ENCODE peak calls at places on chromosomes 7 and 10, in eight cellular contexts. One of them, this sample, is unnamed.

GRCh38 chr7:30467275-30467674 is 11.3 kb downstream of the NOD1 start:
- DNase-seq in fibroblast of villous mesenchyme: no peak
- DNase-seq in mucosa of descending colon: no peak
- DNase-seq in astrocyte of the spinal cord: no peak
- DNase-seq in colonic mucosa: no peak
- DNase-seq in prostate gland: no peak
- DNase-seq in left ventricle myocardium inferior: no peak
- DNase-seq in breast epithelium: no peak
- DNase-seq in this sample: no peak

GRCh38 chr7:101537205-101537604 is 91.9 kb downstream of the MYL10 start:
- DNase-seq in fibroblast of villous mesenchyme: peak
- DNase-seq in mucosa of descending colon: no peak
- DNase-seq in astrocyte of the spinal cord: no peak
- DNase-seq in colonic mucosa: no peak
- DNase-seq in prostate gland: no peak
- DNase-seq in left ventricle myocardium inferior: no peak
- DNase-seq in breast epithelium: no peak
- DNase-seq in this sample: peak

GRCh38 chr10:116926426-116926825 is 77.1 kb downstream of the ENO4 start:
- DNase-seq in fibroblast of villous mesenchyme: no peak
- DNase-seq in mucosa of descending colon: no peak
- DNase-seq in astrocyte of the spinal cord: no peak
- DNase-seq in colonic mucosa: no peak
- DNase-seq in prostate gland: no peak
- DNase-seq in left ventricle myocardium inferior: no peak
- DNase-seq in breast epithelium: no peak
- DNase-seq in this sample: no peak

GRCh38 chr7:103718482-103719415 is 270.7 kb downstream of the RELN start:
- DNase-seq in fibroblast of villous mesenchyme: peak
- DNase-seq in mucosa of descending colon: no peak
- DNase-seq in astrocyte of the spinal cord: no peak
- DNase-seq in colonic mucosa: no peak
- DNase-seq in prostate gland: no peak
- DNase-seq in left ventricle myocardium inferior: no peak
- DNase-seq in breast epithelium: no peak
- DNase-seq in this sample: peak

GRCh38 chr7:30663414-30663813 is 18.8 kb downstream of the CRHR2 start:
- DNase-seq in fibroblast of villous mesenchyme: no peak
- DNase-seq in mucosa of descending colon: no peak
- DNase-seq in astrocyte of the spinal cord: no peak
- DNase-seq in colonic mucosa: no peak
- DNase-seq in prostate gland: no peak
- DNase-seq in left ventricle myocardium inferior: no peak
- DNase-seq in breast epithelium: no peak
- DNase-seq in this sample: no peak

GRCh38 chr10:132611026-132611910 is 73.7 kb downstream of the INPP5A start:
- DNase-seq in fibroblast of villous mesenchyme: no peak
- DNase-seq in mucosa of descending colon: no peak
- DNase-seq in astrocyte of the spinal cord: no peak
- DNase-seq in colonic mucosa: no peak
- DNase-seq in prostate gland: no peak
- DNase-seq in left ventricle myocardium inferior: no peak
- DNase-seq in breast epithelium: peak
- DNase-seq in this sample: no peak

GRCh38 chr10:42783181-42783549 is 570 bp downstream of the BMS1 start:
- DNase-seq in fibroblast of villous mesenchyme: peak
- DNase-seq in mucosa of descending colon: peak
- DNase-seq in astrocyte of the spinal cord: peak
- DNase-seq in colonic mucosa: peak
- DNase-seq in prostate gland: peak
- DNase-seq in left ventricle myocardium inferior: no peak
- DNase-seq in breast epithelium: no peak
- DNase-seq in this sample: peak

GRCh38 chr7:131107343-131108211 is 220.1 kb upstream of the MKLN1 start:
- DNase-seq in fibroblast of villous mesenchyme: peak
- DNase-seq in mucosa of descending colon: peak
- DNase-seq in astrocyte of the spinal cord: peak
- DNase-seq in colonic mucosa: peak
- DNase-seq in prostate gland: peak
- DNase-seq in left ventricle myocardium inferior: peak
- DNase-seq in breast epithelium: peak
- DNase-seq in this sample: peak

GRCh38 chr7:139246494-139246893 is 15.5 kb downstream of the UBN2 start:
- DNase-seq in fibroblast of villous mesenchyme: no peak
- DNase-seq in mucosa of descending colon: no peak
- DNase-seq in astrocyte of the spinal cord: no peak
- DNase-seq in colonic mucosa: no peak
- DNase-seq in prostate gland: no peak
- DNase-seq in left ventricle myocardium inferior: no peak
- DNase-seq in breast epithelium: no peak
- DNase-seq in this sample: no peak

GRCh38 chr10:12042797-12043651 is at the start of gene UPF2:
- DNase-seq in fibroblast of villous mesenchyme: peak
- DNase-seq in mucosa of descending colon: peak
- DNase-seq in astrocyte of the spinal cord: peak
- DNase-seq in colonic mucosa: peak
- DNase-seq in prostate gland: peak
- DNase-seq in left ventricle myocardium inferior: peak
- DNase-seq in breast epithelium: peak
- DNase-seq in this sample: peak

GRCh38 chr10:44878704-44879530 is 32.2 kb upstream of the TMEM72 start:
- DNase-seq in fibroblast of villous mesenchyme: peak
- DNase-seq in mucosa of descending colon: peak
- DNase-seq in astrocyte of the spinal cord: peak
- DNase-seq in colonic mucosa: peak
- DNase-seq in prostate gland: peak
- DNase-seq in left ventricle myocardium inferior: peak
- DNase-seq in breast epithelium: peak
- DNase-seq in this sample: peak

GRCh38 chr10:87092861-87093460 is 1.7 kb downstream of the GLUD1 start:
- DNase-seq in fibroblast of villous mesenchyme: peak
- DNase-seq in mucosa of descending colon: peak
- DNase-seq in astrocyte of the spinal cord: peak
- DNase-seq in colonic mucosa: peak
- DNase-seq in prostate gland: peak
- DNase-seq in left ventricle myocardium inferior: no peak
- DNase-seq in breast epithelium: no peak
- DNase-seq in this sample: peak

GRCh38 chr7:148095066-148095465 is 495.5 kb upstream of the C7orf33 start:
- DNase-seq in fibroblast of villous mesenchyme: no peak
- DNase-seq in mucosa of descending colon: no peak
- DNase-seq in astrocyte of the spinal cord: no peak
- DNase-seq in colonic mucosa: no peak
- DNase-seq in prostate gland: no peak
- DNase-seq in left ventricle myocardium inferior: no peak
- DNase-seq in breast epithelium: no peak
- DNase-seq in this sample: no peak

GRCh38 chr7:7966141-7966734 is 2.4 kb upstream of the GLCCI1 start:
- DNase-seq in fibroblast of villous mesenchyme: no peak
- DNase-seq in mucosa of descending colon: no peak
- DNase-seq in astrocyte of the spinal cord: no peak
- DNase-seq in colonic mucosa: no peak
- DNase-seq in prostate gland: no peak
- DNase-seq in left ventricle myocardium inferior: no peak
- DNase-seq in breast epithelium: no peak
- DNase-seq in this sample: no peak

GRCh38 chr7:73423519-73424485 is 9.8 kb upstream of the FZD9 start:
- DNase-seq in fibroblast of villous mesenchyme: no peak
- DNase-seq in mucosa of descending colon: no peak
- DNase-seq in astrocyte of the spinal cord: peak
- DNase-seq in colonic mucosa: no peak
- DNase-seq in prostate gland: no peak
- DNase-seq in left ventricle myocardium inferior: no peak
- DNase-seq in breast epithelium: no peak
- DNase-seq in this sample: peak

GRCh38 chr10:100265821-100266485 is 1.5 kb downstream of the CWF19L1 start:
- DNase-seq in fibroblast of villous mesenchyme: no peak
- DNase-seq in mucosa of descending colon: no peak
- DNase-seq in astrocyte of the spinal cord: no peak
- DNase-seq in colonic mucosa: no peak
- DNase-seq in prostate gland: no peak
- DNase-seq in left ventricle myocardium inferior: no peak
- DNase-seq in breast epithelium: no peak
- DNase-seq in this sample: no peak
- H3K4me3 ChIP-seq in fibroblast of villous mesenchyme: peak
- H3K4me3 ChIP-seq in mucosa of descending colon: no peak
- H3K4me3 ChIP-seq in astrocyte of the spinal cord: no peak
- H3K4me3 ChIP-seq in colonic mucosa: no peak
- H3K4me3 ChIP-seq in prostate gland: no peak
- H3K4me3 ChIP-seq in left ventricle myocardium inferior: peak
- H3K4me3 ChIP-seq in breast epithelium: peak
- H3K4me3 ChIP-seq in this sample: peak

DNA sequence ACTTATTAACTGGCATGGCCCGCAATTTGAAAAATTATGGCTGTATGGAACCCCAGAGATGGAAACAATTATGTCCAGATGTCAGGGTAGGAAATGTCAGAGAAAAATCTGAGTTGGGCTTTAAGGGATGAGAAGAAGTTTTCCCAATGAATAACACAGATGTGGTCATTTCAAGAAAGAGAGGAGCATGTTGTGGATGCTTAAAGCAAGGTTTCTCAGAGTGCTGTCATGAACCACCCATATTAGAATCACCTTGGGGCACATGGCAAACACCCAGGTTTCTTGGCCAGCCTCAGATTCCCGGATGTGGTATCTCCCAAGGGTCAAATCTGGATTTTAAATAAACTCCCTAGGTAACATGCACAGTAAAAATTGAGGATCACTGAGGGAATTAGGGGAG is 43.6 kb downstream of the LAMB4 start:
- DNase-seq in fibroblast of villous mesenchyme: no peak
- DNase-seq in mucosa of descending colon: no peak
- DNase-seq in astrocyte of the spinal cord: no peak
- DNase-seq in colonic mucosa: no peak
- DNase-seq in prostate gland: no peak
- DNase-seq in left ventricle myocardium inferior: no peak
- DNase-seq in breast epithelium: no peak
- DNase-seq in this sample: no peak
- TF ChIP-seq CTCF in fibroblast of villous mesenchyme: no peak
- TF ChIP-seq CTCF in mucosa of descending colon: no peak
- TF ChIP-seq CTCF in astrocyte of the spinal cord: no peak
- TF ChIP-seq CTCF in colonic mucosa: no peak
- TF ChIP-seq CTCF in prostate gland: no peak
- TF ChIP-seq CTCF in left ventricle myocardium inferior: no peak
- TF ChIP-seq CTCF in breast epithelium: no peak
- TF ChIP-seq CTCF in this sample: no peak

GRCh38 chr10:103834436-103835095 is 20.8 kb downstream of the SH3PXD2A start:
- DNase-seq in fibroblast of villous mesenchyme: no peak
- DNase-seq in mucosa of descending colon: no peak
- DNase-seq in astrocyte of the spinal cord: no peak
- DNase-seq in colonic mucosa: no peak
- DNase-seq in prostate gland: no peak
- DNase-seq in left ventricle myocardium inferior: no peak
- DNase-seq in breast epithelium: no peak
- DNase-seq in this sample: no peak
- H3K4me3 ChIP-seq in fibroblast of villous mesenchyme: no peak
- H3K4me3 ChIP-seq in mucosa of descending colon: no peak
- H3K4me3 ChIP-seq in astrocyte of the spinal cord: no peak
- H3K4me3 ChIP-seq in colonic mucosa: no peak
- H3K4me3 ChIP-seq in prostate gland: no peak
- H3K4me3 ChIP-seq in left ventricle myocardium inferior: no peak
- H3K4me3 ChIP-seq in breast epithelium: no peak
- H3K4me3 ChIP-seq in this sample: no peak

DNA sequence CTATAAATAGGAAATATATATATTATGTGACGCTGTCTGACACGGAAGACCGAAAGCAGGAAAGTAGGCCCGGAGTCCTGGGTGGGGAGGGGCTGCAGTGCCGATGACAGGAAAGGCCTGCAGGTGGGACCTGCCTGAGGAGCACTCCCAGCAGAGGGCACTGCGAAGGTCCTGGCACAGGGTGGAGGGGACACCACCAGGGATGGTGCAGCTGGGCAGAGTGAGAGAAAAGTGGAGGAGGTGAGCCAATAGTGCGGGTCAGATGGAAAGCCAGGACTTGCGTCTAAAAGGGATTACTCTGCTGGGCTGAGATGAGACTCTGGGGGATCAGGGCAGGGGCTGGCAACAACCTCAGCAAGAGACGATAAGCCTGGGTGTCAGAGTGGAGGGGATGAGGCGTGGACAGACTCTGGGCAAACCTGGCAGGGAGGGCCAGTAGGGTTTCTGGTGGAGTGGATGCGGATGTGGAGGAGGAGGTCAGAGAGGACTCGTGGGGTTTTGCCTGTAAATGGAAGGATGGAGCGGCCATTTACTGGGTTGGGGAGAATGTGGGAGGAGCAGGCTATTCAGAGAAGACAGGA is 118.2 kb upstream of the ZNF746 start:
- DNase-seq in fibroblast of villous mesenchyme: no peak
- DNase-seq in mucosa of descending colon: no peak
- DNase-seq in astrocyte of the spinal cord: no peak
- DNase-seq in colonic mucosa: no peak
- DNase-seq in prostate gland: no peak
- DNase-seq in left ventricle myocardium inferior: peak
- DNase-seq in breast epithelium: no peak
- DNase-seq in this sample: no peak
- TF ChIP-seq CTCF in fibroblast of villous mesenchyme: no peak
- TF ChIP-seq CTCF in mucosa of descending colon: no peak
- TF ChIP-seq CTCF in astrocyte of the spinal cord: peak
- TF ChIP-seq CTCF in colonic mucosa: no peak
- TF ChIP-seq CTCF in prostate gland: peak
- TF ChIP-seq CTCF in left ventricle myocardium inferior: peak
- TF ChIP-seq CTCF in breast epithelium: no peak
- TF ChIP-seq CTCF in this sample: no peak

GRCh38 chr7:6436385-6436685 is 11.4 kb downstream of the DAGLB start:
- DNase-seq in fibroblast of villous mesenchyme: no peak
- DNase-seq in mucosa of descending colon: no peak
- DNase-seq in astrocyte of the spinal cord: no peak
- DNase-seq in colonic mucosa: no peak
- DNase-seq in prostate gland: no peak
- DNase-seq in left ventricle myocardium inferior: no peak
- DNase-seq in breast epithelium: no peak
- DNase-seq in this sample: no peak

GRCh38 chr7:6433814-6434630 is 13.7 kb downstream of the DAGLB start:
- DNase-seq in fibroblast of villous mesenchyme: no peak
- DNase-seq in mucosa of descending colon: no peak
- DNase-seq in astrocyte of the spinal cord: no peak
- DNase-seq in colonic mucosa: no peak
- DNase-seq in prostate gland: no peak
- DNase-seq in left ventricle myocardium inferior: no peak
- DNase-seq in breast epithelium: no peak
- DNase-seq in this sample: no peak

GRCh38 chr7:6437251-6437650 is 10.5 kb downstream of the DAGLB start:
- DNase-seq in fibroblast of villous mesenchyme: no peak
- DNase-seq in mucosa of descending colon: no peak
- DNase-seq in astrocyte of the spinal cord: no peak
- DNase-seq in colonic mucosa: no peak
- DNase-seq in prostate gland: no peak
- DNase-seq in left ventricle myocardium inferior: no peak
- DNase-seq in breast epithelium: no peak
- DNase-seq in this sample: no peak

GRCh38 chr7:6438427-6438826 is 9.3 kb downstream of the DAGLB start:
- DNase-seq in fibroblast of villous mesenchyme: no peak
- DNase-seq in mucosa of descending colon: no peak
- DNase-seq in astrocyte of the spinal cord: no peak
- DNase-seq in colonic mucosa: no peak
- DNase-seq in prostate gland: no peak
- DNase-seq in left ventricle myocardium inferior: no peak
- DNase-seq in breast epithelium: no peak
- DNase-seq in this sample: peak

GRCh38 chr7:6435486-6436384 is 12.0 kb downstream of the DAGLB start:
- DNase-seq in fibroblast of villous mesenchyme: peak
- DNase-seq in mucosa of descending colon: peak
- DNase-seq in astrocyte of the spinal cord: peak
- DNase-seq in colonic mucosa: peak
- DNase-seq in prostate gland: peak
- DNase-seq in left ventricle myocardium inferior: peak
- DNase-seq in breast epithelium: peak
- DNase-seq in this sample: peak
- H3K4me3 ChIP-seq in fibroblast of villous mesenchyme: no peak
- H3K4me3 ChIP-seq in mucosa of descending colon: no peak
- H3K4me3 ChIP-seq in astrocyte of the spinal cord: no peak
- H3K4me3 ChIP-seq in colonic mucosa: peak
- H3K4me3 ChIP-seq in prostate gland: no peak
- H3K4me3 ChIP-seq in left ventricle myocardium inferior: peak
- H3K4me3 ChIP-seq in breast epithelium: peak
- H3K4me3 ChIP-seq in this sample: no peak